ENCODE peak calls at places on chromosome 9, in five cellular contexts. L, Z, O, W and Q are unnamed samples.

GRCh38 chr9:70291446-70291845 is 32.7 kb downstream of the SMC5 start:
- DNase-seq in W (no peak), Z (no peak), O (no peak), L (no peak), Q (peak)

GRCh38 chr9:79661279-79661678 is 89.5 kb downstream of the TLE4 start:
- DNase-seq in O (no peak), W (no peak), Z (no peak), L (no peak), Q (peak)

GRCh38 chr9:91898451-91899433 is 51.3 kb downstream of the ROR2 start:
- DNase-seq in Z (peak), L (no peak), W (no peak), O (peak), Q (no peak)

GRCh38 chr9:123478160-123478559 is 122.2 kb downstream of the CRB2 start:
- DNase-seq in L (no peak), Z (no peak), W (no peak), O (no peak), Q (no peak)

GRCh38 chr9:2023532-2023931 is 8.4 kb downstream of the SMARCA2 start:
- DNase-seq in Z (no peak), L (no peak), W (no peak), O (no peak), Q (peak)

GRCh38 chr9:74379718-74380117 is 117.4 kb upstream of the RORB start:
- DNase-seq in W (no peak), O (no peak), L (peak), Z (peak), Q (no peak)

GRCh38 chr9:124015661-124016131 is 4.1 kb downstream of the LHX2 start:
- DNase-seq in O (no peak), Z (no peak), W (no peak), L (no peak), Q (no peak)

GRCh38 chr9:5043381-5043780 is 58.3 kb downstream of the JAK2 start:
- DNase-seq in Z (no peak), W (no peak), O (no peak), L (no peak), Q (peak)

GRCh38 chr9:125409637-125410521 is 148.3 kb downstream of the GAPVD1 start:
- DNase-seq in W (no peak), Z (peak), O (peak), L (peak), Q (no peak)

GRCh38 chr9:9612270-9612669 is 1000.5 kb downstream of the PTPRD start:
- DNase-seq in W (peak), L (no peak), O (no peak), Z (no peak), Q (peak)

GRCh38 chr9:20378851-20379250 is 243.4 kb downstream of the MLLT3 start:
- DNase-seq in Z (no peak), O (no peak), W (no peak), L (no peak), Q (no peak)

GRCh38 chr9:76023715-76024195 is 133.3 kb downstream of the PCSK5 start:
- DNase-seq in O (no peak), Z (peak), W (no peak), L (no peak), Q (no peak)

GRCh38 chr9:79300153-79300552 is 271.6 kb upstream of the TLE4 start:
- DNase-seq in W (no peak), L (no peak), Z (no peak), O (no peak), Q (no peak)

GRCh38 chr9:126411225-126411947 is 84.8 kb downstream of the MVB12B start:
- DNase-seq in O (no peak), L (no peak), W (peak), Z (no peak), Q (no peak)

GRCh38 chr9:92616199-92617129 is 53.5 kb downstream of the IPPK start:
- DNase-seq in L (no peak), W (no peak), O (no peak), Z (peak), Q (no peak)

GRCh38 chr9:133968966-133969617 is 23.0 kb downstream of the VAV2 start:
- DNase-seq in L (no peak), Z (no peak), W (no peak), O (no peak), Q (no peak)

GRCh38 chr9:133970581-133970900 is 21.6 kb downstream of the VAV2 start:
- DNase-seq in L (no peak), Z (no peak), W (no peak), O (no peak), Q (no peak)

GRCh38 chr9:133969681-133970580 is 22.2 kb downstream of the VAV2 start:
- DNase-seq in O (no peak), W (no peak), L (no peak), Z (no peak), Q (no peak)

GRCh38 chr9:133967024-133967741 is 24.9 kb downstream of the VAV2 start:
- DNase-seq in O (no peak), W (no peak), Z (no peak), L (no peak), Q (no peak)

GRCh38 chr9:133968428-133968827 is 23.7 kb downstream of the VAV2 start:
- DNase-seq in Z (no peak), W (no peak), L (no peak), O (no peak), Q (no peak)
- H3K4me2 ChIP-seq in Z (no peak), W (peak), L (no peak), O (no peak), Q (no peak)

GRCh38 chr9:114611516-114612271 is 603 bp downstream of the TMEM268 start:
- DNase-seq in L (peak), W (no peak), Z (no peak), O (peak), Q (peak)
- TF ChIP-seq POLR2A in L (no peak), W (peak), Z (no peak), O (no peak), Q (no peak)

GRCh38 chr9:137129089-137129455 is 9.9 kb upstream of the GRIN1 start:
- DNase-seq in O (no peak), L (peak), W (no peak), Z (no peak), Q (no peak)

GRCh38 chr9:137126786-137127185 is 12.2 kb upstream of the GRIN1 start:
- DNase-seq in Z (no peak), W (no peak), O (no peak), L (no peak), Q (no peak)

GRCh38 chr9:137129456-137130175 is 9.3 kb upstream of the GRIN1 start:
- DNase-seq in O (peak), W (peak), Z (peak), L (peak), Q (peak)

GRCh38 chr9:137127301-137128157 is 11.4 kb upstream of the GRIN1 start:
- DNase-seq in L (peak), O (peak), Z (peak), W (no peak), Q (peak)

GRCh38 chr9:137128158-137129088 is 10.5 kb upstream of the GRIN1 start:
- DNase-seq in Z (no peak), L (no peak), W (no peak), O (peak), Q (no peak)
- TF ChIP-seq MYC in Z (no peak), L (no peak), W (no peak), O (peak), Q (no peak)

DNA sequence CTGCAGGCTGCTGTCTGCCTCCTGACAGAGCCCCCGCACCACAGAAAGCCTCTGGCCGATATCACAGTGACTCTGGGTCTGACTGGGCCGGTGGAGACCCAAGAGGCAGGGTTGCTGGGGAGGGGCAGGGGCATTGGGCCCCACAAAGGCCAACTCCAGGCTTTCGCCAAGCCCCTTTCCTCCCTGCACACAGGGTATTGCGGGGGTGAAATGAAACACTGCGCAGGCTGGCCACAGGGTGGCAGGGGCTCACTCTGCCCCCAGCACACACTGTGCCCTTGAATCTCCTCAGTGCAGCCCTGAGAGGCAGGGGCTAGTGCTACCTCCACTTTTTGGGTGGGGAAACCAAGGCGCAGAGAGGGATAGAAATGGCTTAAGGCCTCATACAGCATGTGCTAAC is 44.6 kb downstream of the BARX1 start:
- DNase-seq in L (no peak), O (no peak), W (no peak), Z (no peak), Q (no peak)
- H3K4me2 ChIP-seq in L (no peak), O (no peak), W (no peak), Z (no peak), Q (no peak)

DNA sequence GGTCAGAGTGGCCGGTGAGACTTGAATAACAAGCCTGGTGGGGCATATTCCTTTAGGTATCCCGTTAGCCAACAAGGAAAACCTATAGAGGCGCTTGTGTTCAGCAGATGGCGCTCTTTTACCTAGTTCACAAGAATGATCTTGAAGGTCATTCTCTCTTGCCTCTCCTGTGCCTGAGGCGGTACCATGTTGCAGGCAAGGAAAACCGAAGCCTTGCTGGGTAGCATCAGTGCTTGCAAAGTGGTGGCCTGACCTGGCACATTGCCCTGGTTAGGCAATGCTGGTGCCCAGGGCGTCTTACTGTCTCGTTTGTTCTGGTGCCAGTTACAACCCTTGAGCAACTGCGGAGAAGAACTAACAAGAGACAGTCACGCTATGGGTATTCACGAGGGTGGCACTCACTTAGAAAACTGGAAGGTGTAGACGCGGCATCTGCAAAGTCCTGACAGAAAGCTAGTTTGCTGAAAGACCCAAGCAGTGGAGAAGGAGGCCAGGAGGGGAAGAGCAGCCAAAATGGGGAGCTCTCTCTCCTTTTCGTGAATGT is 56.7 kb downstream of the AOPEP start:
- DNase-seq in Z (peak), O (peak), L (peak), W (peak), Q (peak)
- TF ChIP-seq POLR2A in Z (no peak), O (no peak), L (no peak), W (no peak), Q (no peak)

DNA sequence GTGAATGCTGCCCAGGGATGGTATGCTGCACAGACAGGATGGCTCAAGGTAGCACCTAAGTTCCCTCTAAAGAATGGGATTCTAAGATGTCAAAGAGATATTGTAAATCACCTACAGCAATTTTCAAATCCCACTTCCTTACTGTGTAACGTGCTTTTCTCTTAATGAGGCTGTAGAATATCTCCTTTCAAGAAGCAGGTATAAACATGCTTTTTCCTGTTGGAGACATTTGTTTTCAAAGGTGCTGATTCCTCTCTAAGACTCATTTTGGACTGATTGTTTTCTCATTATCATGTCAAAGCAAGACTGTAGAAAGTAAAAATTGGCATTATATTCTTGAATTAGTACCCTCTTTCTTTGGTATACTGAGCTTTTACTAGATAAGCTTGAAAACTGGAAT is 412.6 kb upstream of the PAPPA start:
- DNase-seq in L (no peak), W (no peak), O (no peak), Z (no peak), Q (no peak)
- TF ChIP-seq MYC in L (no peak), W (no peak), O (no peak), Z (no peak), Q (no peak)

GRCh38 chr9:130015353-130016019 is 27.5 kb downstream of the FNBP1 start:
- DNase-seq in Z (no peak), O (no peak), W (no peak), L (no peak), Q (no peak)

GRCh38 chr9:130018260-130018659 is 24.7 kb downstream of the FNBP1 start:
- DNase-seq in W (no peak), Z (no peak), L (no peak), O (no peak), Q (no peak)

GRCh38 chr9:130021123-130021522 is 21.9 kb downstream of the FNBP1 start:
- DNase-seq in L (no peak), O (no peak), Z (no peak), W (no peak), Q (peak)

GRCh38 chr9:130020618-130021017 is 22.4 kb downstream of the FNBP1 start:
- DNase-seq in O (no peak), W (no peak), Z (no peak), L (no peak), Q (no peak)

DNA sequence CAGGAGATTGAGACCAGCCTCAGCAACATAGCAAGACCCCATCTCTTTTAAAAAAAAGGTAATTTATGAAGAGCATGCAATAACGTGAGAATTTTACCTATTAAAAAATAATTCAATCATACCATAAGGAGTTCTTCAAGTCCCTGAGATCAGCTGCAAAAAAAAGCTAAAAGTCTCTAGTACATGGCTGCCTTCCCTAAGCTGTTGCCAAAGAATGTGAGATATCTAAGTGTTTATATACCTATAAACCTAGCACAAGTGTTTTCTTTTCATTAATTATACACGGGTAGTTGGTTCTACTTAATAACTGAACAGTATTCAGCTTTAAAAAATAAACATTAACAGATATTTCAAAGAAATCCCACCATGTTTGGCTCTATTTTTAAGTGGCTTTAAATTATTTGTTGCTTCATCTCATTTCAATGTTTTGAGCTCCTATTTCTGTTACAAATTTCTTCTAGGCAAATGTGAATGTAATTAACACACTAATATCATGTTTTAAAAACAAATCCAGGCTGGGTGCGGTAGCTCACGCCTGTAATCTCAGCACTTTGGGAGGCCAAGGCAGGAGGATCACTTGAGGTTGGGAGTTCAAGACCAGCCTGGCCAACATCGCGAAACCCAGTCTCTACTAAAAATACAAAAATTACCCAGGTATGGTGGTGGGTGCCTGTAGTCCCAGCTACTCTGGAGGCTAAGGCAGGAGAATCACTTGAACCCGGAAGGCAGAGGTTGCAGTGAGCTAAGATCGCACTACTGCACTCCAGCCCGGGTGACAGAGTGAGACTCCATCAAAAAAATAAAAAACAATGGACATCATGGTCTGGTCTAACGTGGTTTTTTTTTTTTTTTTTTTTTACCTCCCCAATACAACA is 25.7 kb downstream of the FNBP1 start:
- DNase-seq in W (no peak), L (no peak), Z (no peak), O (no peak), Q (no peak)
- H3K4me2 ChIP-seq in W (peak), L (no peak), Z (no peak), O (no peak), Q (no peak)